ENCODE peak calls at places on chromosomes 12 and 14, in seven cellular contexts. H is nephron progenitor cell; U is posterior vena cava; P is globus pallidus; T is skeletal muscle cell; Z is T47D; R is stimulated activated CD8-positive, alpha-beta memory T cell treated with anti-CD3 and anti-CD28 coated beads, Interleukin-2, amount 100 ng/mL, for 48 hours. E is an unnamed sample.

GRCh38 chr12:45732250-45732649 is 2.7 kb downstream of the ARID2 start:
- DNase-seq in H (no peak), U (no peak), P (no peak), T (no peak), Z (no peak), R (no peak), E (no peak)

GRCh38 chr14:75301666-75302325 is 23.2 kb downstream of the FOS start:
- DNase-seq in H (no peak), U (peak), P (no peak), T (no peak), Z (no peak), R (no peak), E (no peak)

GRCh38 chr12:70784042-70784668 is 136.4 kb downstream of the PTPRR start:
- DNase-seq in H (no peak), U (no peak), P (no peak), T (no peak), Z (no peak), R (no peak), E (peak)

GRCh38 chr12:62730649-62731377 is 204.1 kb downstream of the PPM1H start:
- DNase-seq in H (no peak), U (no peak), P (no peak), T (no peak), Z (no peak), R (no peak), E (no peak)

GRCh38 chr14:67710209-67710608 is 8.5 kb downstream of the RDH12 start:
- DNase-seq in H (no peak), U (no peak), P (no peak), T (no peak), Z (no peak), R (no peak), E (no peak)

GRCh38 chr14:88729159-88729558 is 63.6 kb downstream of the EML5 start:
- DNase-seq in H (no peak), U (no peak), P (no peak), T (no peak), Z (peak), R (no peak), E (no peak)

GRCh38 chr12:121796855-121797751 is 3.6 kb upstream of the RHOF start:
- DNase-seq in H (peak), U (peak), P (peak), T (no peak), Z (peak), R (no peak), E (peak)

GRCh38 chr14:88519907-88520306 is 34.9 kb downstream of the PTPN21 start:
- DNase-seq in H (no peak), U (no peak), P (no peak), T (no peak), Z (no peak), R (no peak), E (no peak)

GRCh38 chr14:74984241-74985027 is 18.3 kb upstream of the EIF2B2 start:
- DNase-seq in H (peak), U (no peak), P (no peak), T (no peak), Z (no peak), R (no peak), E (no peak)

GRCh38 chr12:111202237-111202592 is 166.7 kb downstream of the PHETA1 start:
- DNase-seq in H (no peak), U (no peak), P (no peak), T (no peak), Z (no peak), R (no peak), E (no peak)

GRCh38 chr14:100654814-100655795 is 67.9 kb upstream of the BEGAIN start:
- DNase-seq in H (peak), U (no peak), P (no peak), T (no peak), Z (peak), R (no peak), E (no peak)

GRCh38 chr12:105899589-105899988 is 239.2 kb downstream of the NUAK1 start:
- DNase-seq in H (no peak), U (no peak), P (peak), T (no peak), Z (no peak), R (no peak), E (no peak)

GRCh38 chr12:17875230-17875629 is 214.8 kb downstream of the RERGL start:
- DNase-seq in H (no peak), U (no peak), P (no peak), T (no peak), Z (no peak), R (no peak), E (no peak)

GRCh38 chr12:127770123-127770522 is 496.8 kb upstream of the TMEM132C start:
- DNase-seq in H (no peak), U (no peak), P (no peak), T (no peak), Z (no peak), R (no peak), E (no peak)

GRCh38 chr12:132178801-132179401 is 34.6 kb downstream of the NOC4L start:
- DNase-seq in H (no peak), U (peak), P (no peak), T (no peak), Z (peak), R (no peak), E (peak)

GRCh38 chr14:92397140-92397815 is 74.3 kb downstream of the SLC24A4 start:
- DNase-seq in H (no peak), U (no peak), P (no peak), T (peak), Z (no peak), R (no peak), E (no peak)

GRCh38 chr12:3141339-3142321 is 64.5 kb downstream of the TSPAN9 start:
- DNase-seq in H (no peak), U (peak), P (no peak), T (no peak), Z (no peak), R (no peak), E (peak)

GRCh38 chr12:57842342-57843294 is 3.9 kb downstream of the CTDSP2 start:
- DNase-seq in H (peak), U (no peak), P (no peak), T (no peak), Z (no peak), R (peak), E (no peak)